ENCODE peak calls at places on chromosomes 16 and 17, in eight cellular contexts. F, C, Y, G, S, M, T and E are unnamed samples.

GRCh38 chr16:17379121-17379571 is 91.6 kb downstream of the XYLT1 start:
- DNase-seq in F (no peak), C (no peak), Y (no peak), G (no peak), S (no peak), M (no peak), T (no peak), E (no peak)

GRCh38 chr16:14427371-14427948 is 202.6 kb downstream of the PARN start:
- DNase-seq in F (no peak), C (no peak), Y (no peak), G (no peak), S (no peak), M (no peak), T (no peak), E (no peak)

GRCh38 chr17:50220811-50221210 is 19.4 kb upstream of the COL1A1 start:
- DNase-seq in F (no peak), C (no peak), Y (no peak), G (no peak), S (no peak), M (no peak), T (no peak), E (no peak)

GRCh38 chr17:27981978-27982377 is 60.5 kb upstream of the NLK start:
- DNase-seq in F (no peak), C (no peak), Y (no peak), G (no peak), S (no peak), M (no peak), T (no peak), E (no peak)

GRCh38 chr17:57051886-57052342 is 33.1 kb upstream of the AKAP1 start:
- DNase-seq in F (no peak), C (no peak), Y (no peak), G (no peak), S (no peak), M (no peak), T (no peak), E (no peak)

GRCh38 chr17:61149862-61150362 is 249.7 kb upstream of the TBX2 start:
- DNase-seq in F (no peak), C (no peak), Y (peak), G (no peak), S (peak), M (no peak), T (no peak), E (no peak)

GRCh38 chr16:2190659-2191445 is 5.6 kb downstream of the CASKIN1 start:
- DNase-seq in F (no peak), C (no peak), Y (no peak), G (no peak), S (no peak), M (no peak), T (no peak), E (no peak)

GRCh38 chr17:32298298-32298697 is 32.7 kb downstream of the RHBDL3 start:
- DNase-seq in F (no peak), C (no peak), Y (no peak), G (no peak), S (no peak), M (no peak), T (no peak), E (no peak)

GRCh38 chr16:87706278-87707000 is 59.3 kb downstream of the KLHDC4 start:
- DNase-seq in F (no peak), C (no peak), Y (no peak), G (no peak), S (peak), M (no peak), T (no peak), E (no peak)

GRCh38 chr17:77274137-77274829 is 133.5 kb downstream of the SEC14L1 start:
- DNase-seq in F (no peak), C (no peak), Y (no peak), G (no peak), S (no peak), M (no peak), T (no peak), E (no peak)

GRCh38 chr17:10745231-10745630 is 15.4 kb upstream of the TMEM220 start:
- DNase-seq in F (no peak), C (no peak), Y (no peak), G (no peak), S (no peak), M (no peak), T (no peak), E (no peak)

GRCh38 chr17:68944435-68945035 is 10.7 kb downstream of the ABCA8 start:
- DNase-seq in F (no peak), C (no peak), Y (no peak), G (no peak), S (no peak), M (no peak), T (no peak), E (no peak)

GRCh38 chr16:23691483-23692189 is 12.9 kb downstream of the PLK1 start:
- DNase-seq in F (peak), C (no peak), Y (no peak), G (no peak), S (no peak), M (no peak), T (no peak), E (no peak)

GRCh38 chr17:82879241-82879640 is 39.4 kb upstream of the ZNF750 start:
- DNase-seq in F (no peak), C (no peak), Y (no peak), G (no peak), S (no peak), M (no peak), T (no peak), E (no peak)

GRCh38 chr16:8863594-8864424 is 5.0 kb downstream of the CARHSP1 start:
- DNase-seq in F (no peak), C (no peak), Y (no peak), G (no peak), S (peak), M (no peak), T (no peak), E (no peak)

GRCh38 chr16:86979061-86979460 is 338.1 kb downstream of the C16orf95 start:
- DNase-seq in F (no peak), C (no peak), Y (no peak), G (no peak), S (no peak), M (no peak), T (no peak), E (no peak)

GRCh38 chr17:79285973-79286372 is 211.3 kb downstream of the ENGASE start:
- DNase-seq in F (no peak), C (no peak), Y (no peak), G (no peak), S (no peak), M (no peak), T (no peak), E (no peak)

GRCh38 chr16:13316008-13316407 is 414.6 kb downstream of the SHISA9 start:
- DNase-seq in F (peak), C (no peak), Y (no peak), G (no peak), S (no peak), M (no peak), T (no peak), E (no peak)

GRCh38 chr16:88468289-88469129 is 15.4 kb downstream of the ZFPM1 start:
- DNase-seq in F (peak), C (peak), Y (peak), G (no peak), S (peak), M (peak), T (no peak), E (no peak)

GRCh38 chr16:84795338-84796053 is 24.3 kb upstream of the CRISPLD2 start:
- DNase-seq in F (peak), C (no peak), Y (peak), G (no peak), S (no peak), M (no peak), T (no peak), E (no peak)

GRCh38 chr17:64120159-64120558 is 9.8 kb downstream of the ERN1 start:
- DNase-seq in F (no peak), C (no peak), Y (no peak), G (no peak), S (no peak), M (no peak), T (no peak), E (no peak)

GRCh38 chr17:6072157-6072556 is 2.0 kb downstream of the WSCD1 start:
- DNase-seq in F (peak), C (no peak), Y (no peak), G (no peak), S (no peak), M (no peak), T (no peak), E (no peak)

GRCh38 chr17:5821057-5821456 is 236.7 kb upstream of the NLRP1 start:
- DNase-seq in F (peak), C (no peak), Y (no peak), G (no peak), S (no peak), M (no peak), T (no peak), E (no peak)

GRCh38 chr17:36907407-36907806 is 29.9 kb upstream of the LHX1 start:
- DNase-seq in F (no peak), C (no peak), Y (no peak), G (no peak), S (no peak), M (no peak), T (no peak), E (no peak)

GRCh38 chr17:42670199-42670924 is 6.4 kb downstream of the PLEKHH3 start:
- DNase-seq in F (no peak), C (no peak), Y (no peak), G (no peak), S (no peak), M (no peak), T (peak), E (no peak)

GRCh38 chr16:52496051-52496876 is 50.7 kb downstream of the TOX3 start:
- DNase-seq in F (no peak), C (no peak), Y (no peak), G (no peak), S (peak), M (no peak), T (no peak), E (no peak)

GRCh38 chr16:49961087-49961486 is 63.9 kb upstream of the CNEP1R1 start:
- DNase-seq in F (no peak), C (no peak), Y (no peak), G (no peak), S (no peak), M (no peak), T (no peak), E (no peak)

GRCh38 chr17:37849617-37849972 is 74.6 kb upstream of the TBC1D3K start:
- DNase-seq in F (peak), C (no peak), Y (no peak), G (no peak), S (no peak), M (no peak), T (no peak), E (no peak)

GRCh38 chr16:51431517-51432241 is 280.6 kb upstream of the SALL1 start:
- DNase-seq in F (peak), C (no peak), Y (peak), G (no peak), S (no peak), M (peak), T (no peak), E (no peak)

GRCh38 chr16:16004314-16004749 is 54.9 kb downstream of the ABCC1 start:
- DNase-seq in F (peak), C (no peak), Y (no peak), G (no peak), S (no peak), M (no peak), T (no peak), E (peak)

GRCh38 chr17:82134101-82134500 is 36.1 kb upstream of the FASN start:
- DNase-seq in F (no peak), C (no peak), Y (no peak), G (no peak), S (no peak), M (no peak), T (no peak), E (no peak)

GRCh38 chr17:1491406-1492248 is 859 bp downstream of the MYO1C start:
- DNase-seq in F (peak), C (no peak), Y (no peak), G (no peak), S (peak), M (peak), T (no peak), E (no peak)

GRCh38 chr17:17749025-17749772 is 67.9 kb downstream of the RAI1 start:
- DNase-seq in F (no peak), C (no peak), Y (no peak), G (no peak), S (no peak), M (no peak), T (peak), E (no peak)

GRCh38 chr16:77943770-77944169 is 78.6 kb upstream of the CLEC3A start:
- DNase-seq in F (no peak), C (no peak), Y (no peak), G (no peak), S (no peak), M (no peak), T (no peak), E (no peak)

GRCh38 chr17:62666801-62667591 is 39.5 kb downstream of the MRC2 start:
- DNase-seq in F (no peak), C (no peak), Y (no peak), G (no peak), S (no peak), M (no peak), T (no peak), E (no peak)

GRCh38 chr17:45050680-45051059 is 762 bp downstream of the DCAKD start:
- DNase-seq in F (peak), C (no peak), Y (no peak), G (peak), S (no peak), M (peak), T (no peak), E (no peak)